ENCODE peak calls at places on chromosomes 13 and 19, in five cellular contexts. J, L, I, Z and O are unnamed samples.

GRCh38 chr13:60944863-60945262 is 470.8 kb downstream of the PCDH20 start:
- DNase-seq in J (no peak), L (no peak), I (no peak), Z (no peak), O (no peak)

GRCh38 chr13:65594255-65594654 is 1635.9 kb downstream of the PCDH9 start:
- DNase-seq in J (no peak), L (peak), I (no peak), Z (no peak), O (no peak)

GRCh38 chr19:17680235-17680722 is 7.9 kb downstream of the UNC13A start:
- DNase-seq in J (peak), L (peak), I (peak), Z (peak), O (no peak)

GRCh38 chr19:55178781-55179569 is 1.1 kb downstream of the SYT5 start:
- DNase-seq in J (peak), L (peak), I (no peak), Z (no peak), O (peak)

GRCh38 chr13:89660752-89661151 is 1686.7 kb upstream of the MIR17HG start:
- DNase-seq in J (no peak), L (no peak), I (no peak), Z (no peak), O (no peak)

GRCh38 chr13:58452123-58452623 is 820.6 kb downstream of the PCDH17 start:
- DNase-seq in J (no peak), L (no peak), I (no peak), Z (no peak), O (no peak)

GRCh38 chr13:98351636-98352035 is 174.6 kb upstream of the RNF113B start:
- DNase-seq in J (no peak), L (no peak), I (no peak), Z (no peak), O (no peak)

GRCh38 chr13:75250526-75251183 is 231.3 kb downstream of the TBC1D4 start:
- DNase-seq in J (no peak), L (peak), I (no peak), Z (no peak), O (no peak)

GRCh38 chr13:31174018-31174417 is 12.3 kb upstream of the HSPH1 start:
- DNase-seq in J (no peak), L (peak), I (no peak), Z (no peak), O (no peak)

GRCh38 chr19:7426986-7427385 is 61.8 kb downstream of the PEX11G start:
- DNase-seq in J (peak), L (no peak), I (no peak), Z (no peak), O (no peak)

GRCh38 chr13:105990256-105990958 is 545.1 kb downstream of the EFNB2 start:
- DNase-seq in J (no peak), L (peak), I (no peak), Z (no peak), O (no peak)

GRCh38 chr13:25727776-25728175 is 324.0 kb downstream of the SHISA2 start:
- DNase-seq in J (no peak), L (no peak), I (no peak), Z (no peak), O (no peak)

GRCh38 chr13:59409211-59409610 is 754.5 kb downstream of the DIAPH3 start:
- DNase-seq in J (no peak), L (peak), I (no peak), Z (peak), O (no peak)

GRCh38 chr19:15378529-15379082 is 981 bp downstream of the AKAP8 start:
- DNase-seq in J (peak), L (peak), I (peak), Z (peak), O (peak)

GRCh38 chr19:6572217-6572616 is 18.7 kb downstream of the CD70 start:
- DNase-seq in J (no peak), L (no peak), I (peak), Z (peak), O (no peak)

GRCh38 chr19:4597975-4598671 is 38.6 kb upstream of the SEMA6B start:
- DNase-seq in J (peak), L (no peak), I (no peak), Z (no peak), O (peak)

GRCh38 chr13:33045829-33046592 is 29.8 kb downstream of the KL start:
- DNase-seq in J (no peak), L (no peak), I (no peak), Z (no peak), O (no peak)

GRCh38 chr13:100300213-100300612 is 211.3 kb downstream of the PCCA start:
- DNase-seq in J (no peak), L (no peak), I (no peak), Z (no peak), O (no peak)

GRCh38 chr13:42218576-42218975 is 53.4 kb upstream of the AKAP11 start:
- DNase-seq in J (no peak), L (no peak), I (no peak), Z (no peak), O (no peak)

GRCh38 chr19:6227156-6227940 is 52.4 kb downstream of the MLLT1 start:
- DNase-seq in J (no peak), L (no peak), I (no peak), Z (no peak), O (no peak)

GRCh38 chr13:95245072-95245471 is 56.2 kb downstream of the ABCC4 start:
- DNase-seq in J (no peak), L (no peak), I (no peak), Z (no peak), O (no peak)
- H3K4me3 ChIP-seq in J (no peak), L (no peak), I (no peak), Z (no peak), O (no peak)

DNA sequence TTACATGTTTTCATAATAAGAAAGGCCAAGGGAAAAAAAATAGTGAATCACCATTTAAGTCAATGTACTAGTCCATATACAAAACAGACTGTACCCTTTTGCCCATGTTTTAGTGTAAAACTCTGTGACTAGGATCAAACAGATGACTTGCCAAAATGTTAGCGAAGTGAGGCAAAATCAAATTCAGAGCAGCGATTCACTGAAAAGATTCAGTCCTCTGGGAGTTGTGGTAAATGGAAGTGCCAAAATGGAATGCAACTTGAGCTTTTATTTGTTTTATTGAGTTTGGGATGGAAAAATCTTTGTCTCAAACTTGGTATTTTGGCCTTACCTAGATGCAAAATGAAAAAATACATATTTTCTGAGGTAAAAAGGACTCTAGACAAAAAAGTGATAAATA is 9.1 kb downstream of the CDADC1 start:
- DNase-seq in J (no peak), L (peak), I (no peak), Z (no peak), O (no peak)
- H3K4me3 ChIP-seq in J (no peak), L (no peak), I (no peak), Z (no peak), O (no peak)

DNA sequence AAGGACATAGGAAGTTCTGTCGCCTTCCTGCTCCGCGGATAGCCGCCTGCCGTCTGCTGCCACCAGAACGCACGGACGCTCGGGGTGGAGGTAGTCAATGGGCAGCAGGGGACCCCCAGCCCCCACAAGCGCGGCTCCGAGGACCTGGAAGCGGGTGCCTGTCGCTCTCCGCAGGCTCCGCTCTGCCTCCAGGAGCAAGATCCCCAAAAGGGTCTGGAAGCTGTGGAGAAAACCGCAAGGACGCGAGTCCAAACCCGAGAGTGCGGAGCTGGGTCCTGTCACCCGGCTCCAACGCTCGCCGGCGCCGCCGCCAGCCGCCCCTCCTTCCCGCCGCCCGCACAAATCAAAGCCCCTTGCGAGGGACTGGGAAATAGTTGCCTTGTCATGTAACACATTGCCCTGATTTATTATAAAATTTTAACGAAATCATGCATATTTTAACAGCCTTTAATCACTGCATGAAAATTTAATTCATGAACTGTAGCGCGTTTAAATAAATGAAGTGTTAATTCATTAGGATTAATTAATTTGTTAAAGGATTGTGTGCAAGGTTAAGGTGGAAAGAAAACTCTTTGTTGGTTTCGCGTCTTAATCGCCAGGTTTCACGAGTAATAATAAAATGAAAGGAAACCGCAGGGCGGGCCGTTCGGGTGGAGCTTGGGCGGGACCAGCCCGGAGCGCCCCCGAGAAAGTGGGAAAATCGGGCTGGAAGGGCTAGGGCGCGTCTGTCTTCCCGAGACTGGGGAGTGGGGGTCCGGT is 5.5 kb upstream of the POU4F1 start:
- DNase-seq in J (no peak), L (no peak), I (no peak), Z (no peak), O (no peak)
- H3K4me3 ChIP-seq in J (peak), L (peak), I (peak), Z (peak), O (peak)

GRCh38 chr19:54096642-54097106 is 3.9 kb downstream of the OSCAR start:
- DNase-seq in J (peak), L (peak), I (no peak), Z (peak), O (peak)
- H3K4me3 ChIP-seq in J (no peak), L (peak), I (no peak), Z (peak), O (peak)

GRCh38 chr19:33521480-33522370 is at the start of gene PEPD:
- DNase-seq in J (peak), L (peak), I (peak), Z (peak), O (peak)
- H3K4me3 ChIP-seq in J (peak), L (peak), I (peak), Z (peak), O (peak)

DNA sequence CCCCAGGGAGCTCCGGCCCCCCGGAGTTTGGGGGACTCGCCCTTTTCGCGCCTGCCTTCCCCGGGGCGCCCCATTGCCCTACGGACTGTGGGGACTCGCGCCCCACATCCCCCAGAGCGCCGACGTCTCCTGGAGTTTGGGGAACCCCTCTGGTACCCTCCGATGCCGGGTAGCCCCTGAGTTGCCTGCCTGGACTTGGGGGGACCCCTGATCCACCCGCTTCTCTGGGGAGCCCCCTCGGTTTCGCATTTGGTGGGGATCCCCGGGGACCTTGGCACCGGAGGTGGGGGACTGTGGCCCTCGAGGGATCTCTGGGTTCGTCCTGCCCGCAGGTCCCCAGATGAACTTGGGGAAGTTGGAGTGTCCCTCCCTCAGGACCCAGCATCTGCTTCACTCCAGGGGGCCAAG is 782 bp downstream of the EFNA2 start:
- DNase-seq in J (no peak), L (no peak), I (no peak), Z (no peak), O (no peak)
- H3K4me3 ChIP-seq in J (no peak), L (no peak), I (no peak), Z (no peak), O (peak)

GRCh38 chr19:38223617-38224013 is 407 bp downstream of the DPF1 start:
- DNase-seq in J (no peak), L (no peak), I (no peak), Z (no peak), O (no peak)

GRCh38 chr19:38221919-38222828 is 1.8 kb downstream of the DPF1 start:
- DNase-seq in J (no peak), L (no peak), I (no peak), Z (no peak), O (no peak)

GRCh38 chr19:38224014-38224862 is at the start of gene DPF1:
- DNase-seq in J (peak), L (peak), I (no peak), Z (no peak), O (peak)

GRCh38 chr19:38221421-38221820 is 2.6 kb downstream of the DPF1 start:
- DNase-seq in J (no peak), L (no peak), I (no peak), Z (no peak), O (no peak)

DNA sequence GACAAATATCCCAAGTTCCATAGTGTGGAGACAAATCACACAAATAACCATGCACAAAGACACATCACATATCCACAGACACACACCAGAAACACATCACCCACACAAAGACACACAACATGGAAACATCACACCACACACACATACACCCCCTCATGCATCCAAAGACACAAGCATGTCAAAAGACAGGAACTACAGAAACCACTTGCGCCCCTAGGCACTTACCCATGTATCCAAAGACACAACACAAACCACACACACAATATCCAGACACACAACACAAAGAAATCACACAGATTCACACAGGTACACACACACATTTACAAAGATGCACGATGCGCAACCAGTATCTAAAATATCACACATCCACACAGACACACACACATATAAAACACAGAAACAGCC is 901 bp downstream of the DPF1 start:
- DNase-seq in J (no peak), L (no peak), I (no peak), Z (no peak), O (no peak)
- H3K4me3 ChIP-seq in J (no peak), L (no peak), I (no peak), Z (no peak), O (no peak)

GRCh38 chr13:94972262-94972661 is 259.9 kb upstream of the SOX21 start:
- DNase-seq in J (no peak), L (no peak), I (no peak), Z (no peak), O (no peak)

GRCh38 chr13:94967183-94968039 is 255.1 kb upstream of the SOX21 start:
- DNase-seq in J (no peak), L (no peak), I (no peak), Z (no peak), O (no peak)

GRCh38 chr13:94966380-94966779 is 254.0 kb upstream of the SOX21 start:
- DNase-seq in J (no peak), L (no peak), I (no peak), Z (no peak), O (no peak)

GRCh38 chr13:94968040-94968756 is 255.9 kb upstream of the SOX21 start:
- DNase-seq in J (no peak), L (no peak), I (no peak), Z (no peak), O (no peak)

GRCh38 chr13:94968757-94969086 is 256.4 kb upstream of the SOX21 start:
- DNase-seq in J (no peak), L (no peak), I (no peak), Z (no peak), O (peak)
- H3K4me3 ChIP-seq in J (no peak), L (no peak), I (no peak), Z (no peak), O (no peak)

DNA sequence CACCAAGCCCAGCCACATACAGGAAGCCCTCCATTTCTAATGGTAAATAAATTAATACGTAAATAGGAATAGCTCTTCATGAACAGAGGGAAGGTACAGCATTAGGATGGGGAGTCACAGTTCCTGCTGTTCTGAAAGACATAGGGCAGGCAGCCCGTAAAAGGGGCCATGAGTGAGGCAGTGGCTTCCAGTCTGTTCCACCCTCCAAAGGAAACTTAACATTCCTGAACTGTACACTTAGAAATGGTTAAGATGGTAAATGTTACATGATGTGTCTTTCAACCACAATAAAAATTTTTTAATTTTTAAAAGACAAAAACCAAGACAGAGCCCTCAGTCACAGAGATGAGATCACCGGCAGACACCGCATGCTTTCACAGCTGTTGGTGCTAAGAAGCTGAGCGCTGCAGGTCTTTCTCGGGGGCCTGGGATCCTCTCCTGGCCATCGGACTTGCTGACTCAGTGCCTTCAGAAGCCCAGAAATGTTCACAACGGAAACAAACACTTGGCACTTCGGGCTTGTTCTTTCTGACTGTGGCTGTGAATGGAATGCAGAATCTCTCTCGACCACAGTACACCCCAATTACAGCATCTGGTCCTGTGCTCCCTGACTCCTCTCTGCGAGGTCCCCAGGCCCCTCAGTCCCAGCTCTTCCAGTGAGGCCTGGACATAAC is 36.4 kb downstream of the EPS15L1 start:
- DNase-seq in J (no peak), L (peak), I (peak), Z (peak), O (no peak)
- H3K4me3 ChIP-seq in J (no peak), L (no peak), I (no peak), Z (no peak), O (no peak)

GRCh38 chr19:933553-933882 is 7.7 kb downstream of the ARID3A start:
- DNase-seq in J (no peak), L (no peak), I (no peak), Z (no peak), O (no peak)
- H3K4me3 ChIP-seq in J (no peak), L (no peak), I (no peak), Z (peak), O (no peak)